ENCODE peak calls at places on chromosomes 4 and X, in four cellular contexts. G is CD8-positive, alpha-beta T cell; F is IMR-90; A is CD4-positive, CD25-positive, alpha-beta regulatory T cell. Q is an unnamed sample.

GRCh38 chrX:10854594-10854993 is 234.2 kb upstream of the MID1 start:
- DNase-seq in G (no peak), F (no peak), A (no peak), Q (no peak)

GRCh38 chrX:150063138-150063518 is 124.8 kb upstream of the EOLA2 start:
- DNase-seq in G (no peak), F (no peak), A (no peak), Q (no peak)

GRCh38 chrX:153378607-153379006 is 22.5 kb downstream of the PNMA6E start:
- DNase-seq in G (no peak), F (no peak), A (no peak), Q (no peak)

GRCh38 chrX:54994099-54994498 is at the start of gene PFKFB1:
- DNase-seq in G (no peak), F (no peak), A (no peak), Q (no peak)

GRCh38 chr4:39568805-39569204 is 41.6 kb upstream of the UGDH start:
- DNase-seq in G (no peak), F (no peak), A (peak; percentile 6), Q (no peak)

GRCh38 chr4:4613641-4614286 is 71.9 kb upstream of the STX18 start:
- DNase-seq in G (no peak), F (peak; percentile 41), A (no peak), Q (no peak)

GRCh38 chr4:28373601-28374000 is 1513.0 kb downstream of the STIM2 start:
- DNase-seq in G (no peak), F (peak; percentile 77), A (no peak), Q (no peak)

GRCh38 chr4:27148211-27148895 is 287.7 kb downstream of the STIM2 start:
- DNase-seq in G (no peak), F (no peak), A (no peak), Q (no peak)

GRCh38 chrX:107118322-107119147 is at the start of gene RBM41:
- DNase-seq in G (peak; percentile 67), F (peak; percentile 67), A (peak; percentile 78), Q (peak; percentile 45)

GRCh38 chr4:64205376-64205775 is 203.9 kb downstream of the TECRL start:
- DNase-seq in G (no peak), F (no peak), A (no peak), Q (no peak)

GRCh38 chr4:108834167-108834566 is 71.3 kb upstream of the ETNPPL start:
- DNase-seq in G (no peak), F (peak; percentile 87), A (no peak), Q (no peak)

GRCh38 chr4:93515208-93515607 is 313.3 kb upstream of the ATOH1 start:
- DNase-seq in G (no peak), F (no peak), A (no peak), Q (no peak)

GRCh38 chr4:77044458-77045124 is 31.2 kb downstream of the CCNI start:
- DNase-seq in G (no peak), F (peak; percentile 80), A (peak; percentile 52), Q (no peak)

GRCh38 chr4:89173336-89174090 is 62.2 kb downstream of the TIGD2 start:
- DNase-seq in G (no peak), F (no peak), A (no peak), Q (no peak)

GRCh38 chrX:12885508-12885907 is 18.6 kb downstream of the TLR7 start:
- DNase-seq in G (no peak), F (no peak), A (no peak), Q (no peak)

GRCh38 chr4:152209772-152210493 is 326.0 kb downstream of the FBXW7 start:
- DNase-seq in G (no peak), F (no peak), A (no peak), Q (no peak)

GRCh38 chrX:48937065-48937907 is 18.5 kb upstream of the PIM2 start:
- DNase-seq in G (peak; percentile 86), F (no peak), A (peak; percentile 93), Q (no peak)

GRCh38 chr4:16843831-16844508 is 54.5 kb downstream of the LDB2 start:
- DNase-seq in G (no peak), F (peak; percentile 95), A (no peak), Q (no peak)

GRCh38 chr4:47312170-47312569 is 151.3 kb downstream of the COMMD8 start:
- DNase-seq in G (no peak), F (no peak), A (no peak), Q (no peak)

GRCh38 chr4:47315346-47315745 is 148.2 kb downstream of the COMMD8 start:
- DNase-seq in G (no peak), F (peak; percentile 80), A (no peak), Q (no peak)

DNA sequence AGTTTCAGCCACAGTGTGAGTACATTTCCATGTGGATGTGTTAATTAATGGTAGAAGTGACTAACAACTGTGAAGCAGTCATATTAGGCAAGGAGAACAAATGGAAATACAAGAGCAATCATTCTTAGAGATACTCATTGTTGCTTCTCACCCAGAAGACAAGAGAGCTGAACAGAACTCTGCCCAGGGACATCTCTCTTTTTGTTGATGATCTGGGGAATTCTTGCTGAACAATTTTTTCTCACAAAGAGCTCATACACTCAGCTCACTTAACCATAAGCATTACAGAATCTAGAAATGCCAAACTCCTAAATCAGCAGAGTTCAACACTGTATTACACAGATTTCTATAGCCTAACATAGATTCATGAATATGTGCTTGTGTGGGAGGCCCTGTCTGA is 150.1 kb downstream of the COMMD8 start:
- DNase-seq in G (no peak), F (peak; percentile 47), A (no peak), Q (no peak)
- H3K9me3 ChIP-seq in G (no peaks in the 10 kb centered on the region), F (no peaks in the 10 kb centered on the region), A (no peaks in the 10 kb centered on the region), Q (no peaks in the 10 kb centered on the region)

GRCh38 chr4:13992041-13992440 is 364.5 kb upstream of the BOD1L1 start:
- DNase-seq in G (no peak), F (no peak), A (no peak), Q (no peak)

GRCh38 chr4:13989496-13989895 is 362.0 kb upstream of the BOD1L1 start:
- DNase-seq in G (no peak), F (no peak), A (no peak), Q (no peak)

GRCh38 chr4:13992975-13993495 is 365.5 kb upstream of the BOD1L1 start:
- DNase-seq in G (no peak), F (no peak), A (no peak), Q (no peak)

GRCh38 chr4:13990596-13991589 is 363.4 kb upstream of the BOD1L1 start:
- DNase-seq in G (no peak), F (peak; percentile 25), A (no peak), Q (no peak)

GRCh38 chr4:13994016-13994415 is 366.5 kb upstream of the BOD1L1 start:
- DNase-seq in G (no peak), F (no peak), A (no peak), Q (no peak)
- H3K9me3 ChIP-seq in G (no peaks in the 10 kb centered on the region), F (no peaks in the 10 kb centered on the region), A (no peaks in the 10 kb centered on the region), Q (no peaks in the 10 kb centered on the region)

GRCh38 chr4:7557447-7557846 is 122.7 kb upstream of the PSAPL1 start:
- DNase-seq in G (no peak), F (peak; percentile 82), A (no peak), Q (no peak)
- H3K9me3 ChIP-seq in G (no peaks in the 10 kb centered on the region), F (peaks cover 18% of the 10 kb centered on the region), A (peaks cover 19% of the 10 kb centered on the region), Q (no peaks in the 10 kb centered on the region)

GRCh38 chrX:155985208-155985607 is 12.3 kb upstream of the IL9R start:
- DNase-seq in G (no peak), F (no peak), A (no peak), Q (no peak)
- H3K9me3 ChIP-seq in G (no peaks in the 10 kb centered on the region), F (peaks cover 5% of the 10 kb centered on the region), A (no peaks in the 10 kb centered on the region), Q (no peaks in the 10 kb centered on the region)

DNA sequence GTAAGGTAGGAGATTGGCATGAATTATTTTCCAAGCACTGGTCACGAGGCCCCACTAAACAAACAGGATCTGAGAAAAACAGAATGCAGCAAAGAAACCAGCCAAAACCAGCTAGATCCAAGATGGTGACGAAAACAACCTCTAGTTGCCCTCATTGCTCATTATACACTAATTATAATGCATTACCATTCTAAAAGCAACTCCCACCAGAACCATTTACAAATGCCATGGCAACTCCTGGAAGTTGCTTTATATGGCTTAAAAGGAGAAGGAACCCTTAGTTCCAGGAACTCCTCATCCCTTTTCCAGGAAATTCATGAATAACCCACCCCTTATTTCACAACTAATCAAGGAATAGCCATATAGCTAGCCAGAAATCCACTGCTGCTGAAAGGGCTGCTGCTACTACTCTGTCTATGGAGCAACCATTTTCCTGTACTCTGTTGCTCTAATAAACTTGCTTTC is 69.3 kb downstream of the ABCB7 start:
- DNase-seq in G (no peak), F (no peak), A (no peak), Q (no peak)
- H3K9me3 ChIP-seq in G (no peaks in the 10 kb centered on the region), F (no peaks in the 10 kb centered on the region), A (no peaks in the 10 kb centered on the region), Q (no peaks in the 10 kb centered on the region)

GRCh38 chrX:102651968-102652744 is 873 bp downstream of the GPRASP1 start:
- DNase-seq in G (peak; percentile 62), F (peak; percentile 29), A (peak; percentile 75), Q (no peak)
- H3K9me3 ChIP-seq in G (no peaks in the 10 kb centered on the region), F (no peaks in the 10 kb centered on the region), A (no peaks in the 10 kb centered on the region), Q (no peaks in the 10 kb centered on the region)

DNA sequence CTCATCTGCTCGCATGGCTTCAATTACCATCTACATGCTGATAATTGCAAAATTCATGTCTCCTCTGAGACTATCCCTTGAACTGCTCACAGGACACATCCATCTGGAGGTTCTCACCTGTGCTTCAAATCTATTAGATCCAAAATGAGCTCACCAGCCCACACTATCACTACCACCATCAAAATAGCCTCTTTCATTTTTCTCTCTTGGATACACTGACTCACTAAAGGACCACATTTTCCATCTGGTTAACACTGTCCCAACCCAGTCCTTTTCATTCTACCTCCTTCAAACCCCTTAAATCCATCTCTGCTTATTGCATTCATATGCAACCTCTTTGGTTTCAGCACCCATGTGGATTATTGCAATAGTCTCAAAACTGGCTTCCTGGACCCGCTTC is 497.6 kb downstream of the MID1IP1 start:
- DNase-seq in G (no peak), F (no peak), A (no peak), Q (no peak)
- H3K9me3 ChIP-seq in G (no peaks in the 10 kb centered on the region), F (peaks cover 10% of the 10 kb centered on the region), A (peaks cover 13% of the 10 kb centered on the region), Q (no peaks in the 10 kb centered on the region)

DNA sequence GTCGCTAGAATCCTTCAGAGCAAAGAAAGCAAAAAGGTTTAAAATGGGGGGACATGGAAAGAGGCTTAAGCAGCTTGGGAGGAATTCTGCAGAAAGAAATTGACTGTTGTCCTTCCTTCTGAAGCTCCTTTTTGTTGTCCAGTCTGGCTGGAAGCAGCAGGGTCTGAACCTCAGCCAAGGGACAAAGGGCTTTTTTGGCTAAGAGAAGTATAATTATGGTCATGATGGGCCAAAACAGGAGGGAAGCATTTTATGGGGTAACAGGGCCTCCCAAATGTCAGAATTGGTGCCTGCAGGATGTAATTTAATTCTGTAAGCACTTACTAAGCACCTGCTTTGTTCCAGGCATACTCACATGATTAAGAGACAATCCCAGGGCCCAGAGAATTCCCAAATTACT is 74.2 kb upstream of the CPEB2 start:
- DNase-seq in G (no peak), F (no peak), A (no peak), Q (no peak)
- H3K9me3 ChIP-seq in G (no peaks in the 10 kb centered on the region), F (no peaks in the 10 kb centered on the region), A (no peaks in the 10 kb centered on the region), Q (no peaks in the 10 kb centered on the region)

GRCh38 chr4:175986-176385 is 51.7 kb downstream of the ZNF718 start:
- DNase-seq in G (no peak), F (no peak), A (no peak), Q (no peak)

GRCh38 chr4:173666-174314 is 49.5 kb downstream of the ZNF718 start:
- DNase-seq in G (no peak), F (no peak), A (no peak), Q (no peak)

GRCh38 chr4:176995-177394 is 52.7 kb downstream of the ZNF718 start:
- DNase-seq in G (no peak), F (no peak), A (no peak), Q (no peak)
- H3K9me3 ChIP-seq in G (peaks cover 41% of the 10 kb centered on the region), F (peaks cover 37% of the 10 kb centered on the region), A (peaks cover 97% of the 10 kb centered on the region), Q (peaks cover 3% of the 10 kb centered on the region)